ENCODE peak calls at places on chromosome 15, in six cellular contexts. V is neuronal stem cell, J is IMR-90, A is mesenchymal stem cell, U is H1, F is mesendoderm. L is an unnamed sample.

GRCh38 chr15:63255485-63255990 is 21.9 kb upstream of the APH1B start:
- DNase-seq in V (no peak), J (no peak), A (no peak), U (no peak), F (no peak), L (no peak)

GRCh38 chr15:61480863-61481262 is 251.8 kb upstream of the RORA start:
- DNase-seq in V (no peak), J (no peak), A (no peak), U (no peak), F (no peak), L (peak; percentile 33)

GRCh38 chr15:90230071-90230494 is 3.7 kb downstream of the CIB1 start:
- DNase-seq in V (no peak), J (no peak), A (no peak), U (no peak), F (no peak), L (no peak)

GRCh38 chr15:81888748-81889479 is 156.9 kb downstream of the MEX3B start:
- DNase-seq in V (no peak), J (peak; percentile 76), A (peak; percentile 28), U (no peak), F (no peak), L (no peak)

GRCh38 chr15:39426552-39427532 is 154.0 kb upstream of the THBS1 start:
- DNase-seq in V (no peak), J (peak; percentile 84), A (peak; percentile 52), U (no peak), F (no peak), L (peak; percentile 65)

GRCh38 chr15:70104227-70104626 is 6.5 kb upstream of the TLE3 start:
- DNase-seq in V (no peak), J (no peak), A (no peak), U (no peak), F (no peak), L (no peak)

GRCh38 chr15:43414196-43414595 is 43.3 kb downstream of the TUBGCP4 start:
- DNase-seq in V (no peak), J (no peak), A (no peak), U (no peak), F (peak; percentile 72), L (peak; percentile 72)

GRCh38 chr15:95872366-95872771 is 458.1 kb upstream of the NR2F2 start:
- DNase-seq in V (no peak), J (peak; percentile 82), A (peak; percentile 38), U (no peak), F (peak; percentile 20), L (peak; percentile 95)

GRCh38 chr15:33720952-33721351 is 247.3 kb upstream of the CHRM5 start:
- DNase-seq in V (no peak), J (peak; percentile 84), A (peak; percentile 69), U (no peak), F (no peak), L (no peak)

GRCh38 chr15:70854669-70854976 is 666 bp upstream of the LARP6 start:
- DNase-seq in V (peak; percentile 12), J (peak; percentile 62), A (peak; percentile 50), U (no peak), F (peak; percentile 63), L (no peak)

GRCh38 chr15:69200773-69201745 is 40.6 kb downstream of the GLCE start:
- DNase-seq in V (no peak), J (no peak), A (no peak), U (no peak), F (peak; percentile 30), L (no peak)

GRCh38 chr15:45449878-45450277 is 71.5 kb upstream of the GATM start:
- DNase-seq in V (no peak), J (no peak), A (no peak), U (no peak), F (no peak), L (no peak)

GRCh38 chr15:70149667-70150404 is 52.1 kb upstream of the TLE3 start:
- DNase-seq in V (no peak), J (peak; percentile 83), A (peak; percentile 81), U (no peak), F (peak; percentile 84), L (peak; percentile 39)

GRCh38 chr15:70596354-70597055 is 166.9 kb downstream of the UACA start:
- DNase-seq in V (no peak), J (peak; percentile 91), A (peak; percentile 88), U (no peak), F (no peak), L (no peak)

GRCh38 chr15:51162865-51163762 is 68.4 kb upstream of the TNFAIP8L3 start:
- DNase-seq in V (peak; percentile 71), J (peak; percentile 72), A (peak; percentile 85), U (peak; percentile 29), F (peak; percentile 82), L (peak; percentile 86)

GRCh38 chr15:96340611-96341464 is 10.3 kb downstream of the NR2F2 start:
- DNase-seq in V (peak; percentile 87), J (peak; percentile 73), A (peak; percentile 74), U (no peak), F (peak; percentile 84), L (no peak)

GRCh38 chr15:51090753-51091152 is 4.0 kb downstream of the TNFAIP8L3 start:
- DNase-seq in V (no peak), J (no peak), A (no peak), U (no peak), F (no peak), L (no peak)

GRCh38 chr15:34011476-34011875 is 27.5 kb downstream of the AVEN start:
- DNase-seq in V (no peak), J (no peak), A (no peak), U (no peak), F (no peak), L (no peak)

GRCh38 chr15:55590788-55591187 is 2.6 kb upstream of the PYGO1 start:
- DNase-seq in V (no peak), J (no peak), A (no peak), U (no peak), F (peak; percentile 42), L (no peak)

GRCh38 chr15:100939786-100940185 is 20.6 kb downstream of the LRRK1 start:
- DNase-seq in V (no peak), J (no peak), A (no peak), U (no peak), F (no peak), L (no peak)

GRCh38 chr15:69665641-69666091 is 213.0 kb downstream of the RPLP1 start:
- DNase-seq in V (no peak), J (no peak), A (no peak), U (no peak), F (no peak), L (peak; percentile 86)

GRCh38 chr15:83290236-83290635 is 5.8 kb upstream of the BNC1 start:
- DNase-seq in V (no peak), J (no peak), A (no peak), U (no peak), F (peak; percentile 22), L (no peak)

GRCh38 chr15:70451861-70452653 is 311.3 kb downstream of the UACA start:
- DNase-seq in V (no peak), J (no peak), A (no peak), U (no peak), F (peak; percentile 19), L (peak; percentile 84)

GRCh38 chr15:92979011-92979701 is 79.0 kb downstream of the CHD2 start:
- DNase-seq in V (no peak), J (peak; percentile 24), A (no peak), U (no peak), F (no peak), L (no peak)

GRCh38 chr15:60299452-60300047 is 98.2 kb downstream of the ANXA2 start:
- DNase-seq in V (no peak), J (no peak), A (no peak), U (no peak), F (peak; percentile 26), L (no peak)

GRCh38 chr15:45948226-45948625 is 313.4 kb downstream of the SQOR start:
- DNase-seq in V (no peak), J (no peak), A (no peak), U (peak; percentile 13), F (peak; percentile 60), L (peak; percentile 10)

GRCh38 chr15:88637841-88638625 is 783 bp upstream of the ISG20 start:
- DNase-seq in V (no peak), J (no peak), A (no peak), U (no peak), F (peak; percentile 48), L (peak; percentile 21)
- H3K4ac ChIP-seq in V (no peak overlapping the region), J (peak overlapping the region; percentile 85), A (peak overlapping the region; percentile 67), U (no peak overlapping the region), F (no peak overlapping the region), L (no peak overlapping the region)

GRCh38 chr15:25438601-25439455 is at the start of gene UBE3A:
- DNase-seq in V (peak; percentile 90), J (peak; percentile 91), A (peak; percentile 91), U (peak; percentile 75), F (peak; percentile 96), L (peak; percentile 95)
- H3K4ac ChIP-seq in V (peak within 1 kb of the TSS; percentile 37), J (peak within 1 kb of the TSS; percentile 80), A (peak within 1 kb of the TSS; percentile 100), U (no peak within 1 kb of the TSS), F (peak within 1 kb of the TSS; percentile 95), L (peak within 1 kb of the TSS; percentile 98)

GRCh38 chr15:75639191-75639708 is 774 bp downstream of the IMP3 start:
- DNase-seq in V (no peak), J (no peak), A (peak; percentile 79), U (no peak), F (peak; percentile 37), L (peak; percentile 58)
- H3K4ac ChIP-seq in V (peak overlapping the region; percentile 97), J (peak overlapping the region; percentile 97), A (peak overlapping the region; percentile 98), U (peak overlapping the region; percentile 98), F (no peak overlapping the region), L (peak overlapping the region; percentile 11)

GRCh38 chr15:77720155-77720554 is 87.4 kb upstream of the LINGO1 start:
- DNase-seq in V (no peak), J (no peak), A (no peak), U (no peak), F (no peak), L (no peak)

GRCh38 chr15:77721963-77722362 is 89.3 kb upstream of the LINGO1 start:
- DNase-seq in V (no peak), J (no peak), A (no peak), U (no peak), F (no peak), L (no peak)

GRCh38 chr15:77720617-77721016 is 87.9 kb upstream of the LINGO1 start:
- DNase-seq in V (no peak), J (no peak), A (no peak), U (no peak), F (no peak), L (no peak)

GRCh38 chr15:77717592-77717991 is 84.9 kb upstream of the LINGO1 start:
- DNase-seq in V (no peak), J (no peak), A (no peak), U (no peak), F (no peak), L (no peak)

DNA sequence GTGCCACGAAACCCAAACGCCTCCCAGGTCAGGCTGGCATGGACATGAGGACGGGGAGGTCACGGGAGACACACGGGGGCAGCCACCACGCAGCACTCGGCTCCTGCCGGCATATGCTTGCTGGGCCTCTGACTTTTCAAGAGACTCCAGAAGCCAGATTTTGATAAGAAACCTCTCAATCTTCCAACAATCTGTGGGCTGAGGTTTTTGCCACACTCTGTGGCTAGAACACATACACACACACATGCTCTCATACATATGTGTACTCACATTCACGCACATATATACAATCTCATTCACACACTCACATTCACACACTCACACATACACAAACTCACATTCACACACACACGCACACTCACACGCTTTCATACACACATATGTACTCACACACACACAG is 86.7 kb upstream of the LINGO1 start:
- DNase-seq in V (no peak), J (no peak), A (no peak), U (no peak), F (no peak), L (no peak)
- H3K4ac ChIP-seq in V (no peak overlapping the region), J (no peak overlapping the region), A (no peak overlapping the region), U (peak overlapping the region; percentile 73), F (no peak overlapping the region), L (no peak overlapping the region)

L was measured in trophoblast cell.